ENCODE peak calls at places on chromosome 19, in four cellular contexts. R is HepG2, L is K562, T is GM12878. S is an unnamed sample.

GRCh38 chr19:39186391-39186790 is 10.4 kb upstream of the NCCRP1 start:
- DNase-seq in R (no peak), L (no peak), T (no peak), S (no peak)

GRCh38 chr19:14516746-14517438 is 1.3 kb downstream of the DNAJB1 start:
- DNase-seq in R (no peak), L (no peak), T (no peak), S (no peak)

GRCh38 chr19:29517412-29517811 is 8.4 kb upstream of the VSTM2B start:
- DNase-seq in R (no peak), L (no peak), T (no peak), S (no peak)

GRCh38 chr19:49911381-49912145 is 14.9 kb upstream of the IL4I1 start:
- DNase-seq in R (no peak), L (no peak), T (peak), S (no peak)

GRCh38 chr19:58379276-58379675 is 1.6 kb downstream of the ZNF837 start:
- DNase-seq in R (no peak), L (no peak), T (no peak), S (no peak)

GRCh38 chr19:46225558-46226004 is 4.0 kb upstream of the IGFL1 start:
- DNase-seq in R (no peak), L (no peak), T (no peak), S (no peak)

GRCh38 chr19:55300821-55301458 is 17.1 kb downstream of the BRSK1 start:
- DNase-seq in R (no peak), L (no peak), T (no peak), S (no peak)

GRCh38 chr19:8478605-8479004 is 23.8 kb downstream of the PRAM1 start:
- DNase-seq in R (no peak), L (no peak), T (no peak), S (no peak)

GRCh38 chr19:21749090-21749489 is 18.3 kb downstream of the ZNF100 start:
- DNase-seq in R (no peak), L (no peak), T (no peak), S (no peak)

GRCh38 chr19:9782282-9782681 is 13.7 kb upstream of the ZNF846 start:
- DNase-seq in R (no peak), L (no peak), T (no peak), S (no peak)

GRCh38 chr19:4519172-4519496 is 848 bp upstream of the PLIN4 start:
- DNase-seq in R (no peak), L (no peak), T (no peak), S (no peak)

GRCh38 chr19:43812689-43813088 is 10.4 kb upstream of the LYPD5 start:
- DNase-seq in R (no peak), L (no peak), T (no peak), S (no peak)

GRCh38 chr19:5593963-5594255 is 26.2 kb upstream of the TINCR start:
- DNase-seq in R (no peak), L (no peak), T (no peak), S (no peak)

GRCh38 chr19:41753936-41754529 is 1.3 kb upstream of the CEACAM6 start:
- DNase-seq in R (peak), L (peak), T (no peak), S (peak)

GRCh38 chr19:52646571-52647222 is 8.5 kb upstream of the ZNF83 start:
- DNase-seq in R (no peak), L (peak), T (no peak), S (peak)

GRCh38 chr19:19149402-19149801 is 11.1 kb upstream of the TMEM161A start:
- DNase-seq in R (no peak), L (no peak), T (no peak), S (no peak)

GRCh38 chr19:51246153-51246552 is 4.7 kb upstream of the SIGLECL1 start:
- DNase-seq in R (peak), L (peak), T (no peak), S (no peak)

GRCh38 chr19:42207767-42208259 is 9.7 kb downstream of the DEDD2 start:
- DNase-seq in R (no peak), L (peak), T (no peak), S (peak)

GRCh38 chr19:40810160-40810559 is 11.2 kb downstream of the EGLN2 start:
- DNase-seq in R (no peak), L (no peak), T (no peak), S (no peak)

GRCh38 chr19:4297901-4298771 is 4.1 kb downstream of the TMIGD2 start:
- DNase-seq in R (peak), L (no peak), T (no peak), S (no peak)

GRCh38 chr19:48615145-48616040 is 517 bp upstream of the FAM83E start:
- DNase-seq in R (no peak), L (no peak), T (no peak), S (no peak)

GRCh38 chr19:54108496-54108895 is 5.8 kb downstream of the NDUFA3 start:
- DNase-seq in R (no peak), L (no peak), T (no peak), S (no peak)

GRCh38 chr19:4380254-4380727 is 20.1 kb downstream of the SH3GL1 start:
- DNase-seq in R (no peak), L (no peak), T (no peak), S (no peak)

GRCh38 chr19:54107876-54108490 is 5.3 kb downstream of the NDUFA3 start:
- DNase-seq in R (no peak), L (no peak), T (no peak), S (no peak)

DNA sequence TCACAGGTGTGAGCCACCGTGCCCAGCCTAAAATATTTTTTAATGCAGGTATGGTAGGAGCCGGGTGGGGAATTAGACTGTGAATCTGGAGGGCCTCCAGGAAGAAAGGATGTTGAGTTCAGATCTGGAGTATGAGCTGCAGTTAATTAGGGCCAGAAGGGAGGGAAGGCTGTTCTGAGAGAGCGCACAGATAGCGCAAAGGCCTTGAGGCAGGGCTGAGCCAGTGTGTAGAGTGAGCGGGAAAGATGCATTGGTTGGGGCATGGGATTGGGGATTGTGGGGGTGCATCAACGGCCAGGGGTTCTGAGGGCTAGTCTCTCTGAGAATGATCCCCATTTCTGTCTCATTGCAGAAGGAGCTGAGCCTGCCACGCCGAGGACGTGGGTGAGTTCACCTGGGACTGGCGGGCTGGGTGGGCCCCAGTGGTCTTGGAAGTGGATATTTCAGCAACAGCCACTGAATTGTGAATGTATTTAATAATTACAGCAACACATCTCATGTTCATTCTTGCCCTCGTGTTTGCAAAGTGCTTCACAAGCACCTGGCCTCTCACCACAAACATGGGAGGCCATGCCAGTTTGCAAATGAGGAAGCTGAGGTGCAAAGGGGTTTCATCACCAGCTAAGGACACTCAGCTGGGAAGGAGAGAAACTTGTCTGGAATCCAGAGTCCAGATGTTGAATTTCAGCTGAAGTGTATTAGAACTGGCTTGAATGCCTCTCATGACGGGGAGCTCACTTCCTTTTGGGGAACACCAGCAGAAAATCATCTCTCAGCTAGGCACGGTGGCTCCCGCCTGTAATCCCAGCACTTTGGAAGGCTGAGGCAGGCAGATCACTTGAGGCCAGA is 9.9 kb downstream of the MAST3 start:
- DNase-seq in R (no peak), L (no peak), T (no peak), S (no peak)
- TF ChIP-seq MAX in R (no peak), L (no peak), T (no peak), S (no peak)

GRCh38 chr19:871446-872265 is 12.2 kb downstream of the CFD start:
- DNase-seq in R (peak), L (peak), T (no peak), S (no peak)
- TF ChIP-seq MYC in R (no peak), L (no peak), T (no peak), S (no peak)

DNA sequence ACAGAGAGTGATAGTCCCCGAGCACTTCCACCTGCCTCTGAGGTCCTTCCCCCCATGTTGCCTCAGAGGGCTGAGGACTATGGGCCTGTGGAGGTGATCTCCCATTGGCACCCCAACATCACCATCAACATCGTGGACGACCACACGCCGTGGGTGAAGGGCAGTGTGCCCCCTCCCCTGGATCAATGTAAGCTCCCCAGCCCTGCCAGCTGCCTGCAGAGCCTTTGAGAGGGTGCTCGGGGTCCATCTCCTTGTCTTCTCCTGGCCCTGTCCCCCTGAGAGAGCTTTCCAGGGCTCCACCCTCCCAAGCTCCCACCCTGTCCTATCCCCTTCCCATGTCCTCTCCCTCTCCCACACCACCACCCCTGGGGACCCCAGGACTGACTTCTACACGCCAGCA is 14.9 kb upstream of the RELB start:
- DNase-seq in R (no peak), L (no peak), T (no peak), S (no peak)
- TF ChIP-seq REST in R (no peak), L (no peak), T (no peak), S (no peak)

GRCh38 chr19:37778613-37779138 is 710 bp downstream of the ZNF573 start:
- DNase-seq in R (peak), L (peak), T (no peak), S (peak)
- TF ChIP-seq MAX in R (no peak), L (no peak), T (no peak), S (no peak)

DNA sequence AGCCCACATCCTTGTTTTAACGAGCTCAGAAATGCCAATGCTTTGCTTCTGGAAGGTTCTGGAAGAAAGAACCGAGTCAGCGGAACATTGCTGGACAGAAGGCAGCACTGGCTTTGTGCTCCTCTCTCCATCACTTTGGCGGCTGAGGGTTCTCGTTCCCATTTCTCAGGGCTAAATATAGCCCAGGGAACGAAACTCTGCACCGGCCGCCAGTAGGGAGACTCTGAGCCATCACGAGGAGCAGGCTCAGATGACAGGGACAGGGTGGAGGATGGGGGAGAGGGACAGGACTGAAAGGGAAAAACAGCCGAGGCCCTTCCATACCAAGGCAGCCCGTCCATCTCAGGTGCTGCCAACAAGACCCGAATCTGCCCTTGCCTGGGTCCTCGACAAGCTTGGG is 166.4 kb downstream of the CACNA1A start:
- DNase-seq in R (no peak), L (no peak), T (no peak), S (no peak)
- TF ChIP-seq MYC in R (no peak), L (no peak), T (no peak), S (no peak)

S was measured in A549.